ENCODE peak calls at places on chromosome 7, in seven cellular contexts. L is GM12891, E is SW480, T is occipital lobe, P is sciatic nerve, W is A172, D is GM06990. K is an unnamed sample.

GRCh38 chr7:134879815-134880475 is 100.5 kb downstream of the CALD1 start:
- DNase-seq in L (no peak), P (no peak), D (no peak), T (no peak), E (no peak), W (no peak), K (no peak)

GRCh38 chr7:3821473-3821872 is 520.4 kb downstream of the SDK1 start:
- DNase-seq in E (no peak), T (no peak), L (no peak), P (no peak), W (no peak), D (no peak), K (no peak)

GRCh38 chr7:146503844-146504243 is 387.2 kb downstream of the CNTNAP2 start:
- DNase-seq in E (no peak), T (no peak), D (no peak), L (no peak), W (no peak), P (no peak), K (no peak)

GRCh38 chr7:2247141-2247985 is 5.3 kb downstream of the NUDT1 start:
- DNase-seq in D (no peak), T (peak; percentile 7), W (no peak), P (no peak), E (no peak), L (peak; percentile 63), K (no peak)

GRCh38 chr7:125316451-125316850 is 386.8 kb upstream of the POT1 start:
- DNase-seq in L (no peak), E (peak; percentile 29), P (no peak), D (no peak), T (no peak), W (peak; percentile 25), K (peak; percentile 61)

GRCh38 chr7:40419832-40420231 is 285.0 kb downstream of the SUGCT start:
- DNase-seq in D (no peak), W (no peak), L (no peak), T (no peak), E (no peak), P (no peak), K (no peak)

GRCh38 chr7:87886875-87887274 is 10.6 kb downstream of the DBF4 start:
- DNase-seq in D (no peak), E (peak; percentile 53), W (peak; percentile 21), L (no peak), P (no peak), T (no peak), K (peak; percentile 31)

GRCh38 chr7:98826811-98827231 is 43.0 kb downstream of the TMEM130 start:
- DNase-seq in D (no peak), E (peak; percentile 36), L (no peak), P (no peak), T (peak; percentile 58), W (peak; percentile 44), K (peak; percentile 76)

GRCh38 chr7:30450123-30450982 is 28.2 kb downstream of the NOD1 start:
- DNase-seq in P (no peak), W (no peak), T (no peak), L (no peak), E (no peak), D (no peak), K (no peak)

K was measured in MCF 10A.